ENCODE peak calls at places on chromosomes 2 and 18, in nine cellular contexts. L, P, C, U, B, X, K, S and H are unnamed samples.

GRCh38 chr18:75343389-75343788 is 84.1 kb downstream of the SMIM21 start:
- DNase-seq in K (no peak), S (no peak), C (no peak), X (no peak), P (no peak), U (no peak), B (no peak), L (no peak), H (no peak)

GRCh38 chr18:8757598-8757997 is 52.2 kb downstream of the MTCL1 start:
- DNase-seq in K (no peak), X (no peak), P (no peak), C (no peak), S (no peak), B (no peak), U (no peak), L (no peak), H (no peak)

GRCh38 chr2:156398176-156398575 is 38.0 kb upstream of the GPD2 start:
- DNase-seq in S (no peak), L (no peak), P (no peak), K (no peak), B (no peak), C (no peak), U (no peak), X (no peak), H (no peak)

GRCh38 chr2:3299130-3299529 is 78.5 kb downstream of the EIPR1 start:
- DNase-seq in P (no peak), L (no peak), C (no peak), S (peak), K (no peak), B (no peak), U (no peak), X (no peak), H (no peak)

GRCh38 chr2:108189316-108189715 is 50.5 kb upstream of the SULT1C3 start:
- DNase-seq in L (no peak), X (peak), C (no peak), U (no peak), P (peak), K (no peak), B (peak), S (no peak), H (no peak)

GRCh38 chr2:149307014-149307413 is 23.4 kb upstream of the LYPD6 start:
- DNase-seq in C (no peak), S (no peak), P (peak), L (no peak), K (peak), B (no peak), U (no peak), X (no peak), H (no peak)

GRCh38 chr18:44725300-44726096 is 44.8 kb downstream of the SETBP1 start:
- DNase-seq in U (no peak), X (peak), B (peak), P (peak), C (no peak), S (no peak), L (peak), K (no peak), H (no peak)

GRCh38 chr18:24465491-24465890 is 5.1 kb downstream of the HRH4 start:
- DNase-seq in L (no peak), C (no peak), B (no peak), U (no peak), S (no peak), K (no peak), P (no peak), X (no peak), H (no peak)

GRCh38 chr2:10524341-10524740 is 76.2 kb upstream of the ODC1 start:
- DNase-seq in U (no peak), S (no peak), L (no peak), P (no peak), C (no peak), K (no peak), X (no peak), B (no peak), H (no peak)

GRCh38 chr2:1609040-1609439 is 135.3 kb downstream of the PXDN start:
- DNase-seq in P (no peak), L (no peak), U (no peak), B (no peak), X (no peak), C (no peak), K (no peak), S (no peak), H (no peak)

GRCh38 chr2:214545881-214546280 is 135.0 kb downstream of the VWC2L start:
- DNase-seq in C (no peak), B (no peak), K (no peak), L (no peak), S (no peak), X (no peak), P (no peak), U (no peak), H (no peak)

GRCh38 chr2:3130889-3131635 is 246.6 kb downstream of the EIPR1 start:
- DNase-seq in B (no peak), P (no peak), U (peak), X (peak), K (no peak), C (no peak), S (no peak), L (no peak), H (no peak)

GRCh38 chr2:10435427-10436204 is 12.5 kb downstream of the ODC1 start:
- DNase-seq in S (no peak), U (no peak), B (no peak), X (no peak), P (no peak), C (no peak), K (no peak), L (no peak), H (no peak)

GRCh38 chr2:120394764-120395163 is 48.8 kb downstream of the INHBB start:
- DNase-seq in X (no peak), K (no peak), L (no peak), P (no peak), B (no peak), U (peak), S (no peak), C (no peak), H (no peak)

GRCh38 chr18:58632557-58632956 is 3.7 kb upstream of the ALPK2 start:
- DNase-seq in U (no peak), L (no peak), P (no peak), X (no peak), K (no peak), B (no peak), C (no peak), S (no peak), H (no peak)

GRCh38 chr18:845152-845819 is 33.2 kb upstream of the YES1 start:
- DNase-seq in K (no peak), B (peak), S (no peak), C (no peak), L (no peak), U (no peak), P (peak), X (peak), H (no peak)

GRCh38 chr2:66696374-66696773 is 261.4 kb downstream of the MEIS1 start:
- DNase-seq in X (no peak), B (no peak), P (no peak), C (no peak), S (no peak), U (no peak), L (no peak), K (no peak), H (no peak)

GRCh38 chr18:22132258-22132657 is 37.1 kb upstream of the GATA6 start:
- DNase-seq in S (no peak), K (no peak), B (no peak), C (no peak), P (no peak), X (no peak), U (no peak), L (no peak), H (no peak)

GRCh38 chr2:199596549-199596948 is 138.8 kb upstream of the SATB2 start:
- DNase-seq in K (no peak), X (peak), P (peak), L (no peak), S (no peak), C (no peak), U (no peak), B (peak), H (no peak)

GRCh38 chr18:6107794-6108193 is 212.5 kb upstream of the TMEM200C start:
- DNase-seq in U (no peak), S (no peak), X (no peak), C (no peak), B (no peak), K (no peak), L (no peak), P (no peak), H (no peak)

GRCh38 chr2:45707034-45707433 is 55.6 kb downstream of the PRKCE start:
- DNase-seq in U (no peak), C (no peak), X (no peak), B (no peak), K (no peak), P (peak), L (no peak), S (peak), H (no peak)

GRCh38 chr2:13227543-13227942 is 510.8 kb downstream of the TRIB2 start:
- DNase-seq in L (no peak), B (no peak), X (no peak), P (no peak), S (no peak), U (no peak), K (no peak), C (no peak), H (no peak)

GRCh38 chr18:58542426-58543159 is 86.3 kb downstream of the ALPK2 start:
- DNase-seq in X (no peak), P (no peak), B (no peak), C (no peak), S (no peak), L (no peak), U (no peak), K (no peak), H (no peak)

GRCh38 chr2:144132357-144132756 is 387.6 kb downstream of the ZEB2 start:
- DNase-seq in S (no peak), L (no peak), X (peak), C (no peak), P (peak), K (no peak), B (peak), U (no peak), H (no peak)

GRCh38 chr2:227871375-227871788 is at the start of gene DAW1:
- DNase-seq in L (peak), C (no peak), S (no peak), P (peak), X (peak), B (peak), K (no peak), U (peak), H (no peak)

DNA sequence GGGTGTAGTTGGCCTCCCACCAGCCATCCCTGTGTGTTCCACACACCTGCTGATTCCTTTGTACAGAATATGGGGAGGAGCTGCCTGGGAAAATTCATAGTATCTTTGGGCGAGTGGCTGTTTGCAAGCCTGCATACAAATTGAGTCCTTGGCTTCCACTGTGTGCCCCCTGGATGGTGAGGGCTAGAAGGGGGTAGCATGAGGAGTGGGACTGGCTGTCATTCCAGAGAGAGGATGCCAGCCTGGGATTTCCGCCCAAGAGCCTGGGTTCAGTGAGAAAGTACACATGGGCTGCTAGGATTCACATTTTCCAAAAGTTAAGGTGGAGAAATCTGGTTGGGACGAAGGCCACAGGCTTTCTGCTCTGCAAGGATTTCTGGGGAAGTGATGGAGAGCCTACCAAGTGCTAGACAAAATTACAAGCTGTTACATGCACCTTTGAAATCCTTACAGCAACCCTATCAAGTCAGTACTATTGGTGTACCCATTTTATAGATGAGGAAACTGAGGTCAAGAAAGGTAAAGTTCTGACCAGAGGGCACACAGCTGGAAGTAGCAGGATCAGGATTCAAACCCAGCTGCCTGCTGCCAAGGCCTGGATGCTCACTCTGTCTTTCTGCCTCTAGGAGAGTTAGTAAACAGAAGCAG is 606 bp upstream of the TOGARAM2 start:
- DNase-seq in B (no peak), K (no peak), L (no peak), S (no peak), X (no peak), P (no peak), U (no peak), C (no peak), H (no peak)
- TF ChIP-seq CTCF in B (no peak), K (no peak), L (no peak), S (no peak), X (no peak), P (no peak), U (no peak), C (no peak), H (no peak)

GRCh38 chr2:96916156-96917007 is 46.5 kb upstream of the SEMA4C start:
- DNase-seq in C (no peak), L (no peak), K (no peak), B (no peak), X (no peak), P (peak), U (no peak), S (no peak), H (no peak)
- TF ChIP-seq CTCF in C (no peak), L (no peak), K (peak), B (no peak), X (peak), P (peak), U (no peak), S (peak), H (no peak)

DNA sequence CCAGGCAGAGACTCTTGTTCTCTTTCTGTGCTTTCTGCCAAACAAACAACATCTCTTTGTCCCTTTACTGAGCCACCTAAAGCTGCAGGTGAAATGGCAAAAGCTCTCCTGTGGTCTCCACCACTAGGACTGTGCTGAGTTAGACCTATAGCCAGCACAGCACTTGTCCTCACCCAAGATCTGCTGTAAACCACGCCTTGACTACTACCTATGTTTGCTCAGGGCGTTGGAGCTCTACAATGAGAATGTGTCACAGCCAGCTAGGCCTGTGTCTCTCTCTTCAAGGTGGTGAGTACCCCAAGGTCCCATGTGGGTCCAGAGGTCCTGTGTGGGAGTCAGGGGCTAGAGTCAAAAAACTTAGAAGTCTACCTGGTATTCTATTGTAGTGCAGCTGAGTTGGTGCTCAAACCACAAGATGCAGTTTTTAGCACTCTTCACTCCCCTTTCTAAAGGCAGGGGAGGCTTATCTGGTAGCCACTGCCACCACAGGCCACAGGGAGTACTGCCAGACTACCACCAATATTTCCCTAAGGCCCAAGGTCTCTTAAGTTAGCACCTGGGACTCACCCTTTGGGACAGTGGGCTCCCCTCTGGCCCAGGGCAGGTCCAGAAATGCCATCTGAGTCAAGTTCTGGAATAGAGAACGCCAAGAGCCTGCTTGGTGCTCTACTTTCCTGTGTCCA is 96.8 kb upstream of the RPRM start:
- DNase-seq in B (no peak), P (no peak), C (no peak), X (no peak), S (no peak), U (no peak), K (no peak), L (no peak), H (no peak)
- TF ChIP-seq CTCF in B (no peak), P (no peak), C (no peak), X (no peak), S (no peak), U (no peak), K (no peak), L (no peak), H (no peak)

DNA sequence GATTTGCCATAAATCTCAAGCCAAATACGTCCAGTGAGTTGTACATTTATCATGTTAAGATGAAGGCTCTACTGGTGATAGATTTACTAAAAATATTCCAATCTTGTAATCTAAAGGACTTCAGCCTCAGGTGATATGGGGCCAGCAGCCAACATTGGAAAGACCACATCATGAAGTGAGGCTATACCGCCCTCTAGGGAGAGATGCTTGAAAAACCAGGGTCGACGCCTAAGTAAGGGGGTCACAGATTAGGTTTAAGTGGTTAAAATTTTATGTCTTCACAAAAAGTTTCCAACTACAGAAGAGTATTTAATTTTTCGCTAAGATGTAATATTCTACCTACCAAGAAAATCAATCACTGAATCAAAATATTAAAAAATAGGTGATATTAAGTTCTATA is 33.3 kb downstream of the DOCK10 start:
- DNase-seq in P (no peak), S (no peak), B (no peak), L (no peak), U (no peak), C (no peak), K (no peak), X (peak), H (no peak)
- TF ChIP-seq CTCF in P (peak), S (peak), B (peak), L (no peak), U (no peak), C (no peak), K (peak), X (peak), H (no peak)

DNA sequence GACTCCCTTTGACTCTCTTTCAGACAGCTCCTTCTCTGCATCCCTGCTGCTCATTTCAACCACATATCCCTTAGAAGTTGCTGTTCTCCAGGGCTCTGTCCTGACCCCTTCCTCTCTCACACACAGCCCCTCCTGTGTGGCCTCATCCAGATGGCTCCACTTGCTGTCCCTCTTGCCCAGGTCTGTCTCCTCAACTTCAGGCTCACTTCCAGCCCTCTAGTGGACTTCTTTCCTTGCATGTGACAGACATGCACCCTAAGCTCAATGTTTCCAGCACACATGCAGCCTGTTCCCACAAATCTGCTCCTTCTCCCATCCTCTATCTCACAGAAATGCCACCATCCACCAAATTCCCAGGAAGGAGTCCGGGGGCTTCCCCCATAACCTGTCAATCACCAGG is 9.0 kb upstream of the MRPL19 start:
- DNase-seq in B (no peak), S (no peak), L (no peak), X (no peak), C (no peak), U (no peak), K (no peak), P (no peak), H (no peak)
- TF ChIP-seq CTCF in B (peak), S (no peak), L (no peak), X (peak), C (no peak), U (no peak), K (no peak), P (no peak), H (no peak)

GRCh38 chr2:231800493-231801091 is 14.3 kb downstream of the COPS7B start:
- DNase-seq in K (no peak), U (peak), P (peak), X (peak), L (peak), S (no peak), C (no peak), B (peak), H (no peak)
- TF ChIP-seq CTCF in K (peak), U (peak), P (peak), X (peak), L (peak), S (peak), C (no peak), B (peak), H (no peak)

GRCh38 chr18:12686100-12686499 is 16.4 kb downstream of the CEP76 start:
- DNase-seq in U (no peak), P (peak), C (no peak), X (peak), L (no peak), K (no peak), B (peak), S (no peak), H (no peak)
- TF ChIP-seq CTCF in U (no peak), P (no peak), C (no peak), X (peak), L (no peak), K (no peak), B (no peak), S (no peak), H (no peak)